ENCODE peak calls at places on chromosomes 11 and 22, in seven cellular contexts. X is PC-3, M is MM.1S, C is GM23248, U is GM23338, D is hepatocyte, R is neural progenitor cell. E is an unnamed sample.

GRCh38 chr11:11731311-11732083 is 109.7 kb upstream of the GALNT18 start:
- DNase-seq in X (peak; percentile 65), M (no peak), C (peak; percentile 85), U (no peak), D (no peak), R (no peak), E (no peak)

GRCh38 chr22:23499845-23500500 is 80.1 kb downstream of the IGLL1 start:
- DNase-seq in X (no peak), M (no peak), C (no peak), U (no peak), D (no peak), R (no peak), E (no peak)

GRCh38 chr11:62600367-62601113 is 1.1 kb downstream of the MTA2 start:
- DNase-seq in X (no peak), M (peak; percentile 44), C (no peak), U (peak; percentile 68), D (no peak), R (peak; percentile 45), E (peak; percentile 49)

GRCh38 chr11:43269229-43269928 is 42.4 kb upstream of the API5 start:
- DNase-seq in X (no peak), M (no peak), C (no peak), U (peak; percentile 27), D (no peak), R (peak; percentile 40), E (no peak)

GRCh38 chr11:133082851-133083488 is 449.3 kb downstream of the OPCML start:
- DNase-seq in X (no peak), M (peak; percentile 59), C (peak; percentile 76), U (peak; percentile 83), D (peak; percentile 88), R (peak; percentile 89), E (no peak)

GRCh38 chr22:35375031-35375430 is 5.9 kb upstream of the HMOX1 start:
- DNase-seq in X (peak; percentile 26), M (no peak), C (peak; percentile 77), U (no peak), D (no peak), R (no peak), E (no peak)

GRCh38 chr22:49892226-49892899 is 25.9 kb downstream of the ALG12 start:
- DNase-seq in X (no peak), M (no peak), C (no peak), U (no peak), D (no peak), R (no peak), E (no peak)

GRCh38 chr11:28176231-28176853 is 68.2 kb downstream of the METTL15 start:
- DNase-seq in X (peak; percentile 71), M (no peak), C (peak; percentile 55), U (no peak), D (no peak), R (no peak), E (no peak)

GRCh38 chr11:746289-747175 is 732 bp upstream of the TALDO1 start:
- DNase-seq in X (peak; percentile 56), M (peak; percentile 70), C (peak; percentile 52), U (peak; percentile 64), D (no peak), R (peak; percentile 72), E (peak; percentile 35)

GRCh38 chr22:50587407-50587806 is 4.8 kb upstream of the CHKB start:
- DNase-seq in X (no peak), M (no peak), C (no peak), U (no peak), D (no peak), R (no peak), E (no peak)

GRCh38 chr11:34331329-34331728 is 26.5 kb downstream of the ABTB2 start:
- DNase-seq in X (peak; percentile 86), M (no peak), C (peak; percentile 89), U (no peak), D (no peak), R (no peak), E (no peak)

GRCh38 chr11:8757047-8757446 is 74.5 kb downstream of the RPL27A start:
- DNase-seq in X (peak; percentile 30), M (no peak), C (peak; percentile 30), U (no peak), D (peak; percentile 38), R (no peak), E (no peak)

GRCh38 chr22:37259540-37260029 is 15.5 kb upstream of the RAC2 start:
- DNase-seq in X (peak; percentile 63), M (no peak), C (peak; percentile 77), U (peak; percentile 81), D (peak; percentile 75), R (peak; percentile 72), E (peak; percentile 33)

GRCh38 chr11:121163658-121164308 is 62.7 kb downstream of the TECTA start:
- DNase-seq in X (peak; percentile 60), M (no peak), C (no peak), U (no peak), D (no peak), R (no peak), E (no peak)

GRCh38 chr11:2507945-2508749 is 63.3 kb downstream of the KCNQ1 start:
- DNase-seq in X (no peak), M (no peak), C (no peak), U (no peak), D (no peak), R (no peak), E (no peak)

GRCh38 chr11:121451982-121452608 is at the start of gene SORL1:
- DNase-seq in X (peak; percentile 90), M (peak; percentile 45), C (peak; percentile 82), U (peak; percentile 93), D (peak; percentile 93), R (peak; percentile 95), E (peak; percentile 86)

GRCh38 chr22:25197335-25197734 is 2.3 kb upstream of the CRYBB3 start:
- DNase-seq in X (no peak), M (no peak), C (no peak), U (no peak), D (no peak), R (no peak), E (no peak)

GRCh38 chr22:19848298-19849224 is 6.1 kb downstream of the GNB1L start:
- DNase-seq in X (peak; percentile 83), M (peak; percentile 82), C (peak; percentile 57), U (no peak), D (peak; percentile 64), R (no peak), E (no peak)

GRCh38 chr11:47641585-47642098 is 717 bp downstream of the MTCH2 start:
- DNase-seq in X (peak; percentile 6), M (peak; percentile 15), C (peak; percentile 43), U (peak; percentile 28), D (no peak), R (peak; percentile 24), E (peak; percentile 7)

GRCh38 chr22:29106839-29107238 is 34.0 kb downstream of the KREMEN1 start:
- DNase-seq in X (no peak), M (no peak), C (no peak), U (no peak), D (no peak), R (peak; percentile 25), E (no peak)
- TF ChIP-seq EZH2phosphoT487 in X (no peak), M (no peak), C (no peak), U (no peak), D (no peak), R (no peak), E (no peak)

GRCh38 chr22:27115816-27116256 is 458.4 kb downstream of the MIAT start:
- DNase-seq in X (peak; percentile 41), M (no peak), C (peak; percentile 83), U (no peak), D (peak; percentile 67), R (no peak), E (no peak)
- H3K4me1 ChIP-seq in X (peaks cover 9% of the 10 kb centered on the region), M (no peaks in the 10 kb centered on the region), C (peaks cover 45% of the 10 kb centered on the region), U (no peaks in the 10 kb centered on the region), D (peaks cover 19% of the 10 kb centered on the region), R (peaks cover 5% of the 10 kb centered on the region), E (no peaks in the 10 kb centered on the region)

DNA sequence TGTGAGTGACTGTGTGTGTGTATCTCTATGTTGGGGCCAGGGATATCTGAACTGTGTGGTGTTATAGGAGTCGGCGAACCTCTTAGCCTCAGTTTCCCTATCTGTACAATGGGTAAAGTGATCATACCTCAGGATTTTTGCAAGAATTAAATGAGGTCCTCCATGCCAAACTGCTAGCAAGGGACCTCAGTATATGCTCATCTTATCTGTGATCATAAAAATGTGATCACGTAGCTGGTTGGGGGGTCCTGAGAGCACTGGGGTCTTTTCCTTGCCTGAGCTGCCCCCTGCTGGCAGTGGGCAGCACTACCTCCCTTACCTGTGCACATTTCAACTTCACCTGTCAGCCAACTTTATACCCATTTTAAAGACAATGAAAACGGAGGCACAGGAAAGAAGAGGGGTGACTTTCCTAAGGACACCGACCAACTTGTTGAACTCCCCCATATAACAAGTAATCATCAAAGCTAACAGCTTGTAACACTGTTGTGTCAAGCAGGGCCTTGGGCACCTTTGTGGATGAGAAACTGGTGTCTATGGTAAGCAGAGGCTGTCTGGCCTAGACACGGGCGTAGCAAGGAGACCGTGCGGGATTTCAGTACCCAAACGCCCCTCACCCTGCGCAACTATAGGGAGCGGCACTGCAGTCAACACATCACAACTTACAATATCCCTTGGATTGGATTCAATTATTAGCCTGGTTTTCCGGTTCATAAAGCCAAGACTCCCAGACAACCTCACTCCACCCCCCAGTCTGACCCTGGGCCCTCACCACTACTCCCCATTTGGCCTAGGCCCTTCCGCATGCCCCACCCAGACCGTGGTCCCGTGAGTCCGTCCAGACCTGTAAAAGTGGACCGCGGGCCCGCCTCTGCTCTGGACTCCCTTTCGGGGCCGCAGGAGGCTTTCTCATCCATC is 1.2 kb upstream of the DPP3 start:
- DNase-seq in X (peak; percentile 62), M (peak; percentile 31), C (peak; percentile 74), U (peak; percentile 71), D (peak; percentile 55), R (peak; percentile 60), E (peak; percentile 71)
- TF ChIP-seq EZH2phosphoT487 in X (no peak), M (no peak), C (no peak), U (no peak), D (no peak), R (no peak), E (no peak)

GRCh38 chr11:65793625-65794400 is 7.0 kb downstream of the OVOL1 start:
- DNase-seq in X (no peak), M (no peak), C (no peak), U (no peak), D (no peak), R (no peak), E (no peak)
- H3K4me1 ChIP-seq in X (peaks cover 50% of the 10 kb centered on the region), M (peaks cover 15% of the 10 kb centered on the region), C (no peaks in the 10 kb centered on the region), U (peaks cover 21% of the 10 kb centered on the region), D (peaks cover 22% of the 10 kb centered on the region), R (peaks cover 13% of the 10 kb centered on the region), E (peaks cover 23% of the 10 kb centered on the region)

GRCh38 chr11:59918987-59919589 is 19.1 kb upstream of the OOSP1 start:
- DNase-seq in X (peak; percentile 91), M (peak; percentile 57), C (peak; percentile 85), U (peak; percentile 75), D (peak; percentile 44), R (peak; percentile 33), E (peak; percentile 64)
- TF ChIP-seq EZH2phosphoT487 in X (no peak), M (no peak), C (no peak), U (no peak), D (no peak), R (no peak), E (no peak)

GRCh38 chr11:9858218-9858617 is 194.3 kb downstream of the SWAP70 start:
- DNase-seq in X (no peak), M (no peak), C (no peak), U (no peak), D (no peak), R (no peak), E (no peak)
- H3K4me1 ChIP-seq in X (peaks cover 21% of the 10 kb centered on the region), M (peaks cover 13% of the 10 kb centered on the region), C (peaks cover 61% of the 10 kb centered on the region), U (peaks cover 32% of the 10 kb centered on the region), D (peaks cover 28% of the 10 kb centered on the region), R (peaks cover 23% of the 10 kb centered on the region), E (peaks cover 58% of the 10 kb centered on the region)

E was measured in OCI-LY7.